ENCODE peak calls at places on chromosomes 6 and 20, in nine cellular contexts. One of them, this sample, is unnamed.

GRCh38 chr6:351011-351866 is 40.3 kb upstream of the IRF4 start:
- DNase-seq in fibroblast of lung: no peak
- DNase-seq in left lung: no peak
- DNase-seq in CD4-positive, CD25-positive, alpha-beta regulatory T cell: no peak
- DNase-seq in ovary: peak; percentile 61
- DNase-seq in tibial nerve: no peak
- DNase-seq in OCI-LY7: no peak
- DNase-seq in esophagus muscularis mucosa: no peak
- DNase-seq in body of pancreas: no peak
- DNase-seq in this sample: no peak

GRCh38 chr6:31687860-31688693 is 7.2 kb upstream of the LY6G5C start:
- DNase-seq in fibroblast of lung: no peak
- DNase-seq in left lung: no peak
- DNase-seq in CD4-positive, CD25-positive, alpha-beta regulatory T cell: no peak
- DNase-seq in ovary: no peak
- DNase-seq in tibial nerve: no peak
- DNase-seq in OCI-LY7: no peak
- DNase-seq in esophagus muscularis mucosa: no peak
- DNase-seq in body of pancreas: no peak
- DNase-seq in this sample: no peak

GRCh38 chr6:28489366-28490190 is 26.0 kb downstream of the GPX6 start:
- DNase-seq in fibroblast of lung: peak; percentile 83
- DNase-seq in left lung: peak; percentile 85
- DNase-seq in CD4-positive, CD25-positive, alpha-beta regulatory T cell: peak; percentile 9
- DNase-seq in ovary: peak; percentile 86
- DNase-seq in tibial nerve: peak; percentile 18
- DNase-seq in OCI-LY7: no peak
- DNase-seq in esophagus muscularis mucosa: peak; percentile 62
- DNase-seq in body of pancreas: no peak
- DNase-seq in this sample: no peak

GRCh38 chr20:34948030-34948429 is 7.6 kb downstream of the GSS start:
- DNase-seq in fibroblast of lung: peak; percentile 67
- DNase-seq in left lung: no peak
- DNase-seq in CD4-positive, CD25-positive, alpha-beta regulatory T cell: no peak
- DNase-seq in ovary: no peak
- DNase-seq in tibial nerve: no peak
- DNase-seq in OCI-LY7: no peak
- DNase-seq in esophagus muscularis mucosa: no peak
- DNase-seq in body of pancreas: no peak
- DNase-seq in this sample: no peak

GRCh38 chr6:104908031-104908430 is 48.3 kb upstream of the HACE1 start:
- DNase-seq in fibroblast of lung: no peak
- DNase-seq in left lung: no peak
- DNase-seq in CD4-positive, CD25-positive, alpha-beta regulatory T cell: no peak
- DNase-seq in ovary: no peak
- DNase-seq in tibial nerve: no peak
- DNase-seq in OCI-LY7: no peak
- DNase-seq in esophagus muscularis mucosa: no peak
- DNase-seq in body of pancreas: no peak
- DNase-seq in this sample: no peak

GRCh38 chr20:10639762-10640556 is 33.8 kb downstream of the JAG1 start:
- DNase-seq in fibroblast of lung: no peak
- DNase-seq in left lung: no peak
- DNase-seq in CD4-positive, CD25-positive, alpha-beta regulatory T cell: no peak
- DNase-seq in ovary: no peak
- DNase-seq in tibial nerve: no peak
- DNase-seq in OCI-LY7: no peak
- DNase-seq in esophagus muscularis mucosa: no peak
- DNase-seq in body of pancreas: no peak
- DNase-seq in this sample: no peak

GRCh38 chr20:2599265-2600060 is 53.0 kb upstream of the NOP56 start:
- DNase-seq in fibroblast of lung: no peak
- DNase-seq in left lung: no peak
- DNase-seq in CD4-positive, CD25-positive, alpha-beta regulatory T cell: no peak
- DNase-seq in ovary: no peak
- DNase-seq in tibial nerve: no peak
- DNase-seq in OCI-LY7: no peak
- DNase-seq in esophagus muscularis mucosa: no peak
- DNase-seq in body of pancreas: no peak
- DNase-seq in this sample: no peak

GRCh38 chr20:40706977-40707582 is 18.0 kb upstream of the MAFB start:
- DNase-seq in fibroblast of lung: no peak
- DNase-seq in left lung: no peak
- DNase-seq in CD4-positive, CD25-positive, alpha-beta regulatory T cell: no peak
- DNase-seq in ovary: no peak
- DNase-seq in tibial nerve: no peak
- DNase-seq in OCI-LY7: peak; percentile 71
- DNase-seq in esophagus muscularis mucosa: no peak
- DNase-seq in body of pancreas: no peak
- DNase-seq in this sample: no peak

GRCh38 chr20:37845261-37845681 is 57.7 kb upstream of the VSTM2L start:
- DNase-seq in fibroblast of lung: no peak
- DNase-seq in left lung: no peak
- DNase-seq in CD4-positive, CD25-positive, alpha-beta regulatory T cell: no peak
- DNase-seq in ovary: no peak
- DNase-seq in tibial nerve: no peak
- DNase-seq in OCI-LY7: no peak
- DNase-seq in esophagus muscularis mucosa: no peak
- DNase-seq in body of pancreas: peak; percentile 27
- DNase-seq in this sample: no peak

GRCh38 chr6:36265744-36266143 is 4.1 kb upstream of the PNPLA1 start:
- DNase-seq in fibroblast of lung: no peak
- DNase-seq in left lung: no peak
- DNase-seq in CD4-positive, CD25-positive, alpha-beta regulatory T cell: no peak
- DNase-seq in ovary: no peak
- DNase-seq in tibial nerve: no peak
- DNase-seq in OCI-LY7: no peak
- DNase-seq in esophagus muscularis mucosa: no peak
- DNase-seq in body of pancreas: no peak
- DNase-seq in this sample: no peak
- H3K36me3 ChIP-seq in fibroblast of lung: no peaks in the 10 kb centered on the region
- H3K36me3 ChIP-seq in left lung: no peaks in the 10 kb centered on the region
- H3K36me3 ChIP-seq in CD4-positive, CD25-positive, alpha-beta regulatory T cell: no peaks in the 10 kb centered on the region
- H3K36me3 ChIP-seq in ovary: no peaks in the 10 kb centered on the region
- H3K36me3 ChIP-seq in tibial nerve: no peaks in the 10 kb centered on the region
- H3K36me3 ChIP-seq in OCI-LY7: no peaks in the 10 kb centered on the region
- H3K36me3 ChIP-seq in esophagus muscularis mucosa: no peaks in the 10 kb centered on the region
- H3K36me3 ChIP-seq in body of pancreas: no peaks in the 10 kb centered on the region
- H3K36me3 ChIP-seq in this sample: no peaks in the 10 kb centered on the region

GRCh38 chr20:58470336-58470978 is 44.7 kb downstream of the APCDD1L start:
- DNase-seq in fibroblast of lung: no peak
- DNase-seq in left lung: no peak
- DNase-seq in CD4-positive, CD25-positive, alpha-beta regulatory T cell: no peak
- DNase-seq in ovary: no peak
- DNase-seq in tibial nerve: no peak
- DNase-seq in OCI-LY7: no peak
- DNase-seq in esophagus muscularis mucosa: no peak
- DNase-seq in body of pancreas: no peak
- DNase-seq in this sample: no peak

GRCh38 chr20:58471161-58471834 is 43.9 kb downstream of the APCDD1L start:
- DNase-seq in fibroblast of lung: peak; percentile 67
- DNase-seq in left lung: no peak
- DNase-seq in CD4-positive, CD25-positive, alpha-beta regulatory T cell: no peak
- DNase-seq in ovary: peak; percentile 81
- DNase-seq in tibial nerve: no peak
- DNase-seq in OCI-LY7: no peak
- DNase-seq in esophagus muscularis mucosa: no peak
- DNase-seq in body of pancreas: no peak
- DNase-seq in this sample: no peak

GRCh38 chr20:58471835-58472164 is 43.4 kb downstream of the APCDD1L start:
- DNase-seq in fibroblast of lung: no peak
- DNase-seq in left lung: no peak
- DNase-seq in CD4-positive, CD25-positive, alpha-beta regulatory T cell: no peak
- DNase-seq in ovary: no peak
- DNase-seq in tibial nerve: no peak
- DNase-seq in OCI-LY7: no peak
- DNase-seq in esophagus muscularis mucosa: no peak
- DNase-seq in body of pancreas: no peak
- DNase-seq in this sample: no peak

GRCh38 chr20:58467572-58468330 is 47.4 kb downstream of the APCDD1L start:
- DNase-seq in fibroblast of lung: no peak
- DNase-seq in left lung: no peak
- DNase-seq in CD4-positive, CD25-positive, alpha-beta regulatory T cell: no peak
- DNase-seq in ovary: no peak
- DNase-seq in tibial nerve: no peak
- DNase-seq in OCI-LY7: no peak
- DNase-seq in esophagus muscularis mucosa: no peak
- DNase-seq in body of pancreas: no peak
- DNase-seq in this sample: no peak

DNA sequence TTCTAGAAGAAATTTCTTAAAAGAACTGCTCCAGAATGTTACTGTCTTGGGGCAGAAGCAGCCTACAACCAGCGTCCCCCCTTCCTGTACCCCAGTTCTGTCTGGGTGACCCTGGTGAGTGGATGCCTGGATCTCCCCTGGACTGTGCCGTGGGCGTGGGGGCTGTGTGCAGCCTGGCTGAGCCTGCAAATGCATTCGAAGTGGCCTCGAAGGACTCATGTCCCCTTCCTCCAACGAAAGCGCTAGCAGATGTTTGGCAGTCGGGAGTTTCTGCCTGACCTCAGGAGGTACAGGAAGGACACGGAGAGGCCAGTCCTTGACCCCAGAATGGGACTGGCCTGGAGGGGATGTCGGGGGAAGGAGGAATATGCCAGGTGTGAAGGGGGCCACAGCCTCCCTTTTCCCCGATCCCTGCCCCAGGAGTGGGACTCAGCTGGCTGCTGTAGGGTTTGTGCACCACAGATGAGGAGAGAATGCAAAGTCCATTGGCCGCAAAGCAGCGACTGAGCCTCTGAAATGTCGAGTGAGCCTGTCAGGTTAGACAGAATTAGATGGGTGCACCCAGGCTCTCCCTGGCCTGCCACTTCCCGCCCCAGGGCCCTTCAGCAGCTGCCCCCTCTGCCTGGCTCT is 45.6 kb downstream of the APCDD1L start:
- DNase-seq in fibroblast of lung: no peak
- DNase-seq in left lung: no peak
- DNase-seq in CD4-positive, CD25-positive, alpha-beta regulatory T cell: no peak
- DNase-seq in ovary: no peak
- DNase-seq in tibial nerve: no peak
- DNase-seq in OCI-LY7: no peak
- DNase-seq in esophagus muscularis mucosa: no peak
- DNase-seq in body of pancreas: no peak
- DNase-seq in this sample: no peak
- H3K27ac ChIP-seq in fibroblast of lung: no peak overlapping the region
- H3K27ac ChIP-seq in left lung: no peak overlapping the region
- H3K27ac ChIP-seq in CD4-positive, CD25-positive, alpha-beta regulatory T cell: no peak overlapping the region
- H3K27ac ChIP-seq in ovary: no peak overlapping the region
- H3K27ac ChIP-seq in tibial nerve: no peak overlapping the region
- H3K27ac ChIP-seq in OCI-LY7: no peak overlapping the region
- H3K27ac ChIP-seq in esophagus muscularis mucosa: no peak overlapping the region
- H3K27ac ChIP-seq in body of pancreas: no peak overlapping the region
- H3K27ac ChIP-seq in this sample: no peak overlapping the region

GRCh38 chr6:131613296-131613925 is 14.6 kb downstream of the MED23 start:
- DNase-seq in fibroblast of lung: no peak
- DNase-seq in left lung: no peak
- DNase-seq in CD4-positive, CD25-positive, alpha-beta regulatory T cell: no peak
- DNase-seq in ovary: no peak
- DNase-seq in tibial nerve: no peak
- DNase-seq in OCI-LY7: no peak
- DNase-seq in esophagus muscularis mucosa: no peak
- DNase-seq in body of pancreas: no peak
- DNase-seq in this sample: no peak

DNA sequence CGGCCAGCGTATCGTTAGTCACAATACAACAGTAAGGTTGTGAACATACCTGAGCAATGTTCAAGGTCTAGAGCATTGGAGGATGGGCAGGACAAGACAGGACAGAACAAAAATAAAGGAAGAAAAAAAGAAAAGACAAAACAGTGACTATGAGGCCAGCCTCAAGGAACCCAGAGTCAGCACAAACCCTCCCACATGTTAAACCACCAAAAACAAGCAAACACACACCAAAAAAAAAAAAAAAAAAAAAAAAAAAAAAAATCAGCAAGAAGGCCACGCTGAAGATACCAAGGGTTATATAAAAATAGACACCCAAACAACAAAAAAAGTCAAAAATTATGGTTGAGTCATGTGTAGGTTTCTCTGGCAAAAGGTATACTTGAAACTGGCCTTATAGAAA is 12.8 kb downstream of the MED23 start:
- DNase-seq in fibroblast of lung: no peak
- DNase-seq in left lung: no peak
- DNase-seq in CD4-positive, CD25-positive, alpha-beta regulatory T cell: no peak
- DNase-seq in ovary: no peak
- DNase-seq in tibial nerve: no peak
- DNase-seq in OCI-LY7: no peak
- DNase-seq in esophagus muscularis mucosa: no peak
- DNase-seq in body of pancreas: no peak
- DNase-seq in this sample: no peak
- H3K36me3 ChIP-seq in fibroblast of lung: peaks cover 5% of the 10 kb centered on the region
- H3K36me3 ChIP-seq in left lung: no peaks in the 10 kb centered on the region
- H3K36me3 ChIP-seq in CD4-positive, CD25-positive, alpha-beta regulatory T cell: peaks cover 91% of the 10 kb centered on the region
- H3K36me3 ChIP-seq in ovary: no peaks in the 10 kb centered on the region
- H3K36me3 ChIP-seq in tibial nerve: peaks cover 2% of the 10 kb centered on the region
- H3K36me3 ChIP-seq in OCI-LY7: peaks cover 96% of the 10 kb centered on the region
- H3K36me3 ChIP-seq in esophagus muscularis mucosa: peaks cover 96% of the 10 kb centered on the region
- H3K36me3 ChIP-seq in body of pancreas: peaks cover 33% of the 10 kb centered on the region
- H3K36me3 ChIP-seq in this sample: peaks cover 81% of the 10 kb centered on the region

DNA sequence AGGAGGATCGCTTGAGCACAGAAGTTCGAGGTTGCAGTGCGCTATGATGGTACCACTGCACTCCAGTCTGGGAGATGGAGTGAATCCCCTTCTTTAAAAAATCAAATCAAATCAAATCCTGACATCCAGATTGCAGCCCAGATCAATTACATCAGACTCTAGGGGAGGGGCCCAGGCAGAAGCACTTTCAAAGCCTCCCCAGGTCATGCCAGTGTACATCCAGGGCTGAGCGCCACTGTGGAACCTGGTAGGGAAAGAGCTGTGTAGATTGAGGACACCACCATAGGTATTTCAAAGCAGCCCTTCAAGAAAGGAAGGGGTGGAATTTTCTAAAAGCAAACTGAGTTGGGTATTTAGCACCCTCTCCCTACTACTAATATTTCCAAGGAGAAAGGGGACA is 89.5 kb downstream of the PRND start:
- DNase-seq in fibroblast of lung: no peak
- DNase-seq in left lung: no peak
- DNase-seq in CD4-positive, CD25-positive, alpha-beta regulatory T cell: no peak
- DNase-seq in ovary: no peak
- DNase-seq in tibial nerve: no peak
- DNase-seq in OCI-LY7: no peak
- DNase-seq in esophagus muscularis mucosa: no peak
- DNase-seq in body of pancreas: no peak
- DNase-seq in this sample: no peak
- H3K27ac ChIP-seq in fibroblast of lung: no peak overlapping the region
- H3K27ac ChIP-seq in left lung: peak overlapping the region; percentile 39
- H3K27ac ChIP-seq in CD4-positive, CD25-positive, alpha-beta regulatory T cell: peak overlapping the region; percentile 96
- H3K27ac ChIP-seq in ovary: no peak overlapping the region
- H3K27ac ChIP-seq in tibial nerve: peak overlapping the region; percentile 87
- H3K27ac ChIP-seq in OCI-LY7: peak overlapping the region; percentile 95
- H3K27ac ChIP-seq in esophagus muscularis mucosa: peak overlapping the region; percentile 70
- H3K27ac ChIP-seq in body of pancreas: no peak overlapping the region
- H3K27ac ChIP-seq in this sample: peak overlapping the region; percentile 99

GRCh38 chr20:32787168-32787567 is 25.0 kb downstream of the DNMT3B start:
- DNase-seq in fibroblast of lung: no peak
- DNase-seq in left lung: no peak
- DNase-seq in CD4-positive, CD25-positive, alpha-beta regulatory T cell: no peak
- DNase-seq in ovary: no peak
- DNase-seq in tibial nerve: no peak
- DNase-seq in OCI-LY7: no peak
- DNase-seq in esophagus muscularis mucosa: no peak
- DNase-seq in body of pancreas: no peak
- DNase-seq in this sample: no peak
- H3K36me3 ChIP-seq in fibroblast of lung: peaks cover 6% of the 10 kb centered on the region
- H3K36me3 ChIP-seq in left lung: no peaks in the 10 kb centered on the region
- H3K36me3 ChIP-seq in CD4-positive, CD25-positive, alpha-beta regulatory T cell: no peaks in the 10 kb centered on the region
- H3K36me3 ChIP-seq in ovary: no peaks in the 10 kb centered on the region
- H3K36me3 ChIP-seq in tibial nerve: no peaks in the 10 kb centered on the region
- H3K36me3 ChIP-seq in OCI-LY7: peaks cover 32% of the 10 kb centered on the region
- H3K36me3 ChIP-seq in esophagus muscularis mucosa: peaks cover 23% of the 10 kb centered on the region
- H3K36me3 ChIP-seq in body of pancreas: peaks cover 3% of the 10 kb centered on the region
- H3K36me3 ChIP-seq in this sample: no peaks in the 10 kb centered on the region